ENCODE peak calls at places on chromosomes 6 and 20, in four cellular contexts. W is activated CD8-positive, alpha-beta T cell treated with anti-CD3 and anti-CD28 coated beads, Interleukin-2, amount 10 ng/mL, durations not matched to agents 7 days and 5 days; E is AG20443; T is midbrain. X is an unnamed sample.
A peak's percentile ranks its signal among the peaks of the same experiment; 100 is the strongest.

GRCh38 chr6:149867876-149868640 is 3.9 kb upstream of the LRP11 start:
- DNase-seq in E (peak; percentile 59), W (no peak), T (no peak), X (no peak)

GRCh38 chr6:123904228-123904627 is 100.6 kb downstream of the NKAIN2 start:
- DNase-seq in W (no peak), E (no peak), T (no peak), X (no peak)

GRCh38 chr20:34970193-34971037 is 14.7 kb downstream of the MYH7B start:
- DNase-seq in E (no peak), W (no peak), T (peak; percentile 78), X (no peak)

GRCh38 chr6:49736017-49736508 is 8.1 kb downstream of the CRISP3 start:
- DNase-seq in T (no peak), E (no peak), W (no peak), X (no peak)

GRCh38 chr20:62590301-62591121 is 51.8 kb upstream of the SLCO4A1 start:
- DNase-seq in T (no peak), E (peak; percentile 95), W (no peak), X (no peak)

GRCh38 chr20:63014710-63015109 is 7.9 kb upstream of the BHLHE23 start:
- DNase-seq in T (no peak), W (no peak), E (no peak), X (no peak)

GRCh38 chr6:131828080-131828479 is 20.3 kb downstream of the ENPP1 start:
- DNase-seq in T (no peak), W (no peak), E (peak; percentile 67), X (no peak)

GRCh38 chr20:3093861-3094361 is 9.4 kb upstream of the AVP start:
- DNase-seq in E (no peak), T (no peak), W (no peak), X (no peak)

GRCh38 chr6:38584731-38585130 is 55.0 kb downstream of the BTBD9 start:
- DNase-seq in E (no peak), W (no peak), T (no peak), X (no peak)

GRCh38 chr20:58133020-58133419 is 95.4 kb downstream of the ANKRD60 start:
- DNase-seq in E (no peak), T (no peak), W (no peak), X (no peak)

GRCh38 chr6:41713161-41713649 is 22.2 kb downstream of the TFEB start:
- DNase-seq in W (no peak), E (no peak), T (peak; percentile 66), X (peak; percentile 89)

GRCh38 chr20:46955601-46956556 is 61.2 kb downstream of the EYA2 start:
- DNase-seq in E (no peak), W (no peak), T (no peak), X (no peak)

GRCh38 chr20:61875221-61875885 is 190.3 kb downstream of the TAF4 start:
- DNase-seq in T (peak; percentile 50), W (no peak), E (no peak), X (no peak)

GRCh38 chr6:27138837-27139752 is 108.4 kb upstream of the PRSS16 start:
- DNase-seq in W (peak; percentile 87), E (peak; percentile 11), T (peak; percentile 21), X (no peak)